ENCODE peak calls at places on chromosomes 5 and 9, in nine cellular contexts. H is lung, W is nephron progenitor cell, A is AG09319, E is DND-41, Q is GM13977, X is endothelial cell, P is HL-60, L is WTC11. T is an unnamed sample.

GRCh38 chr9:90137824-90138223 is 504.8 kb downstream of the DIRAS2 start:
- DNase-seq in X (no peak), P (no peak), H (no peak), A (no peak), Q (no peak), E (no peak), L (no peak), W (no peak), T (no peak)

GRCh38 chr9:136901516-136902258 is 15.4 kb downstream of the TRAF2 start:
- DNase-seq in Q (peak; percentile 86), L (no peak), E (peak; percentile 21), H (peak; percentile 52), X (no peak), A (peak; percentile 1), P (no peak), W (no peak), T (peak; percentile 43)

GRCh38 chr9:806285-807156 is 35.0 kb upstream of the DMRT1 start:
- DNase-seq in Q (peak; percentile 62), E (peak; percentile 16), L (no peak), P (no peak), H (no peak), W (no peak), A (no peak), X (peak; percentile 19), T (no peak)

GRCh38 chr5:64784451-64785025 is 15.8 kb downstream of the CWC27 start:
- DNase-seq in Q (peak; percentile 12), A (peak; percentile 65), X (peak; percentile 71), P (peak; percentile 51), W (peak; percentile 77), H (peak; percentile 62), E (peak; percentile 72), L (peak; percentile 69), T (peak; percentile 75)

GRCh38 chr5:154712518-154713437 is 42.4 kb upstream of the LARP1 start:
- DNase-seq in P (no peak), W (no peak), L (peak; percentile 82), E (no peak), H (peak; percentile 63), Q (no peak), X (no peak), A (no peak), T (no peak)

GRCh38 chr9:132404228-132404881 is 2.3 kb downstream of the TTF1 start:
- DNase-seq in P (peak; percentile 11), W (no peak), A (no peak), X (no peak), E (peak; percentile 82), Q (peak; percentile 53), L (no peak), H (no peak), T (no peak)

GRCh38 chr5:77876862-77877502 is 100.8 kb upstream of the TBCA start:
- DNase-seq in A (no peak), H (no peak), L (no peak), Q (no peak), P (no peak), X (no peak), E (no peak), W (no peak), T (no peak)

GRCh38 chr5:6791031-6791577 is 77.9 kb downstream of the TENT4A start:
- DNase-seq in E (no peak), L (no peak), P (no peak), Q (no peak), A (no peak), W (peak; percentile 22), X (no peak), H (no peak), T (no peak)

GRCh38 chr9:94729199-94729598 is 2.7 kb downstream of the AOPEP start:
- DNase-seq in L (no peak), Q (no peak), P (no peak), E (no peak), W (no peak), H (no peak), X (no peak), A (no peak), T (no peak)

GRCh38 chr9:113906411-113907110 is 30.5 kb downstream of the ZNF618 start:
- DNase-seq in X (no peak), L (no peak), E (no peak), Q (no peak), W (no peak), A (no peak), H (no peak), P (no peak), T (no peak)

GRCh38 chr9:83511051-83511450 is 27.1 kb downstream of the FRMD3 start:
- DNase-seq in P (peak; percentile 38), Q (peak; percentile 21), W (no peak), L (no peak), H (no peak), X (no peak), A (no peak), E (no peak), T (no peak)

GRCh38 chr9:83509372-83509771 is 28.8 kb downstream of the FRMD3 start:
- DNase-seq in E (no peak), A (peak; percentile 61), W (no peak), Q (no peak), X (no peak), L (no peak), P (no peak), H (no peak), T (no peak)

GRCh38 chr9:83503881-83504280 is 34.3 kb downstream of the FRMD3 start:
- DNase-seq in P (no peak), H (no peak), L (no peak), X (no peak), A (no peak), W (no peak), Q (no peak), E (no peak), T (no peak)

GRCh38 chr9:83505282-83505681 is 32.9 kb downstream of the FRMD3 start:
- DNase-seq in E (no peak), X (no peak), P (no peak), W (no peak), L (no peak), H (no peak), A (no peak), Q (no peak), T (no peak)

DNA sequence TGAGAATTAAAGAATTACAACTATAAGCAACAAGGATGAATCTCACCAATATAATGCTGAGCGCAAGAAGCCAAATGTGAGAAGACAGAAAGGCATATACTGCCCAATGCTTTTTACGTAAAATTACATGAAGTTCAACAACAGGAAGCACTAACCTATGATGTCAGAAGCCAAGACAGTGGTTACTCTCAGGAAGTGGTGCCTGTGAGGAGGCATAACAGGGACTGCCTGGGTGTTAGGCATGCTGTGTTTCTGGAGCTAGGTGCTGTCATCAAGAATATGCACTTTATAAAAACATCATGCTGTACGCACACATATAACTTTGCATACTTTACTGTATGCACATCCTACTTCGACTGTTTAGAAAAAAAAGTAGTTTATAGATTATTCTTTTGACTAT is 30.1 kb downstream of the FRMD3 start:
- DNase-seq in P (peak; percentile 51), E (peak; percentile 28), X (no peak), A (no peak), L (no peak), W (no peak), Q (no peak), H (no peak), T (no peak)
- TF ChIP-seq CTCF in P (no peak), E (no peak), X (no peak), A (no peak), L (no peak), W (no peak), Q (no peak), H (no peak), T (no peak)

GRCh38 chr5:1139806-1140187 is 27.9 kb upstream of the SLC12A7 start:
- DNase-seq in E (no peak), H (no peak), P (no peak), A (no peak), X (no peak), W (no peak), L (no peak), Q (no peak), T (no peak)
- TF ChIP-seq CTCF in E (no peak), H (no peak), P (no peak), A (no peak), X (no peak), W (no peak), L (no peak), Q (no peak), T (no peak)

DNA sequence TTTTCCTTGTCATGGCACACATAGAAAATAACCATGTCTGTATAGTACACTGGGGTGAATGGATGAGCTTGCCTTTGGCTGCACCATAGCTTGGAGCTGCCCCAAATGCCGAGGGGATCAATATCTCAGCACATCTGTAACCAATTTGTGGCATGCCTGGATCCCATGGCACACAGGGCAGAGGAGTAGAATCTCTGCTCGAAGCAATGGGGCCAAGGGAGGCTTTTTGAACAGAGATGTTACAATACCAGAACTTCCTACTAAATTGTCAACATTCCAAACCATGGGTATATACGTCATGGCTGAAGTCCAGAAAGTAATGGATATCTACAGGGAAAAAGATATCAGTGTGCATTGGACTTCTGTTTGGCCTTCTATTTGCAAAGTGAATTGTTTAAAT is 39.1 kb downstream of the ESM1 start:
- DNase-seq in P (no peak), Q (no peak), X (no peak), H (no peak), A (no peak), E (no peak), W (no peak), L (no peak), T (no peak)
- TF ChIP-seq CTCF in P (no peak), Q (no peak), X (no peak), H (no peak), A (no peak), E (no peak), W (no peak), L (no peak), T (no peak)

GRCh38 chr5:59003641-59004040 is 420.8 kb downstream of the RAB3C start:
- DNase-seq in W (no peak), Q (no peak), A (no peak), L (no peak), H (no peak), E (no peak), X (no peak), P (no peak), T (no peak)

GRCh38 chr5:59003124-59003523 is 420.2 kb downstream of the RAB3C start:
- DNase-seq in L (no peak), P (no peak), X (no peak), Q (no peak), E (no peak), H (no peak), W (no peak), A (no peak), T (no peak)

GRCh38 chr5:59008816-59009473 is 426.1 kb downstream of the RAB3C start:
- DNase-seq in Q (no peak), L (no peak), H (no peak), X (no peak), A (no peak), E (no peak), W (no peak), P (no peak), T (no peak)

GRCh38 chr5:59005934-59006701 is 423.2 kb downstream of the RAB3C start:
- DNase-seq in A (no peak), Q (no peak), H (no peak), L (no peak), X (no peak), E (no peak), P (no peak), W (no peak), T (no peak)

DNA sequence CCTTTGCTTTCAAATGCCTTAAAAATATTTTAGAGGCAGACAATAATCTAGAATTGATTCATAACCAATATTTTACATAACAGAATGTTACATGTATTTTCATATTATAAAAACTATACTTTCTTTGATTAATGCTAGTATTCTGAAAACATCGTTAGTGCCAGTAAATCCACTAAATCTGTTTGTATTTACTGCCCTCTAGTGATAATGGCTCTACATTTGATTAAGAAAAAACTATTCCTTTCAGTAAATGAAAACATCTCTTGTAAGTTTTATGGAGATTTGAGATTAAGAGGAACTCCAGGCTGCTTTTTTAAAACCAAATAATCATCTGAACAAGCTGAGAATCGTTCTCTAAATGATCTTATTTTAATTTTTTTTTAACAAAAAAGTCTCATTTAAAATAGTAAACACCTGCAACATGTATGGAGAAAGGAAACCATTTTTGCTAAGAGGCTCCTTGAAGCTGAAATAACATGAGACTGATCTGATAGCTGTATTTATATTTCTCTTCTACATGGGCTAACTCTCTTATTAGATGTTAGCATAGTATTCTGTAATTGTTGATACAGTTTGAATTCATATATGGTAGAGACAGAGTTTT is 424.7 kb downstream of the RAB3C start:
- DNase-seq in X (no peak), A (no peak), Q (peak; percentile 23), L (no peak), P (no peak), H (no peak), E (no peak), W (no peak), T (no peak)
- TF ChIP-seq CTCF in X (peak; percentile 41), A (peak; percentile 47), Q (peak; percentile 46), L (no peak), P (no peak), H (peak; percentile 31), E (peak; percentile 51), W (peak; percentile 28), T (peak; percentile 51)